ENCODE peak calls at places on chromosomes 16 and 17, in ten cellular contexts. One of them, this sample, is unnamed.
A peak's percentile ranks its signal among the peaks of the same experiment; 100 is the strongest.

GRCh38 chr16:85037050-85037410 is 9.4 kb downstream of the KIAA0513 start:
- DNase-seq in MM.1S: no peak
- DNase-seq in fibroblast of lung: peak; percentile 97
- DNase-seq in mammary epithelial cell: peak; percentile 84
- DNase-seq in A549: peak; percentile 49
- DNase-seq in H9: no peak
- DNase-seq in HCT116: peak; percentile 96
- DNase-seq in GM23248: peak; percentile 56
- DNase-seq in neural progenitor cell: no peak
- DNase-seq in H1: no peak
- DNase-seq in this sample: no peak

GRCh38 chr17:40477796-40478195 is 23.6 kb downstream of the TNS4 start:
- DNase-seq in MM.1S: no peak
- DNase-seq in fibroblast of lung: no peak
- DNase-seq in mammary epithelial cell: peak; percentile 40
- DNase-seq in A549: peak; percentile 65
- DNase-seq in H9: no peak
- DNase-seq in HCT116: no peak
- DNase-seq in GM23248: no peak
- DNase-seq in neural progenitor cell: no peak
- DNase-seq in H1: no peak
- DNase-seq in this sample: no peak

GRCh38 chr17:48236681-48237134 is 129.1 kb downstream of the SNX11 start:
- DNase-seq in MM.1S: no peak
- DNase-seq in fibroblast of lung: peak; percentile 96
- DNase-seq in mammary epithelial cell: peak; percentile 93
- DNase-seq in A549: peak; percentile 82
- DNase-seq in H9: no peak
- DNase-seq in HCT116: peak; percentile 91
- DNase-seq in GM23248: peak; percentile 74
- DNase-seq in neural progenitor cell: no peak
- DNase-seq in H1: no peak
- DNase-seq in this sample: no peak

GRCh38 chr17:78769200-78769773 is 12.8 kb downstream of the CYTH1 start:
- DNase-seq in MM.1S: no peak
- DNase-seq in fibroblast of lung: no peak
- DNase-seq in mammary epithelial cell: no peak
- DNase-seq in A549: no peak
- DNase-seq in H9: no peak
- DNase-seq in HCT116: no peak
- DNase-seq in GM23248: no peak
- DNase-seq in neural progenitor cell: no peak
- DNase-seq in H1: no peak
- DNase-seq in this sample: peak; percentile 56

GRCh38 chr17:50518265-50519023 is 10.2 kb downstream of the MYCBPAP start:
- DNase-seq in MM.1S: no peak
- DNase-seq in fibroblast of lung: no peak
- DNase-seq in mammary epithelial cell: no peak
- DNase-seq in A549: no peak
- DNase-seq in H9: no peak
- DNase-seq in HCT116: no peak
- DNase-seq in GM23248: no peak
- DNase-seq in neural progenitor cell: no peak
- DNase-seq in H1: no peak
- DNase-seq in this sample: no peak

GRCh38 chr17:43880420-43880991 is 26.8 kb downstream of the MPP2 start:
- DNase-seq in MM.1S: peak; percentile 35
- DNase-seq in fibroblast of lung: no peak
- DNase-seq in mammary epithelial cell: peak; percentile 25
- DNase-seq in A549: peak; percentile 74
- DNase-seq in H9: peak; percentile 80
- DNase-seq in HCT116: peak; percentile 22
- DNase-seq in GM23248: peak; percentile 30
- DNase-seq in neural progenitor cell: peak; percentile 74
- DNase-seq in H1: peak; percentile 86
- DNase-seq in this sample: peak; percentile 82

GRCh38 chr16:58337090-58337444 is 42.2 kb upstream of the PRSS54 start:
- DNase-seq in MM.1S: no peak
- DNase-seq in fibroblast of lung: no peak
- DNase-seq in mammary epithelial cell: no peak
- DNase-seq in A549: no peak
- DNase-seq in H9: peak; percentile 31
- DNase-seq in HCT116: no peak
- DNase-seq in GM23248: peak; percentile 18
- DNase-seq in neural progenitor cell: peak; percentile 4
- DNase-seq in H1: no peak
- DNase-seq in this sample: no peak

GRCh38 chr17:76736349-76737081 is 616 bp downstream of the SRSF2 start:
- DNase-seq in MM.1S: peak; percentile 40
- DNase-seq in fibroblast of lung: peak; percentile 50
- DNase-seq in mammary epithelial cell: peak; percentile 49
- DNase-seq in A549: peak; percentile 62
- DNase-seq in H9: peak; percentile 62
- DNase-seq in HCT116: no peak
- DNase-seq in GM23248: peak; percentile 87
- DNase-seq in neural progenitor cell: peak; percentile 91
- DNase-seq in H1: peak; percentile 60
- DNase-seq in this sample: peak; percentile 76

GRCh38 chr16:71867934-71868333 is 16.0 kb downstream of the ZNF821 start:
- DNase-seq in MM.1S: no peak
- DNase-seq in fibroblast of lung: no peak
- DNase-seq in mammary epithelial cell: no peak
- DNase-seq in A549: no peak
- DNase-seq in H9: peak; percentile 46
- DNase-seq in HCT116: no peak
- DNase-seq in GM23248: no peak
- DNase-seq in neural progenitor cell: no peak
- DNase-seq in H1: no peak
- DNase-seq in this sample: no peak

GRCh38 chr17:4204676-4205075 is 59.1 kb downstream of the ANKFY1 start:
- DNase-seq in MM.1S: no peak
- DNase-seq in fibroblast of lung: peak; percentile 96
- DNase-seq in mammary epithelial cell: no peak
- DNase-seq in A549: no peak
- DNase-seq in H9: peak; percentile 10
- DNase-seq in HCT116: no peak
- DNase-seq in GM23248: peak; percentile 99
- DNase-seq in neural progenitor cell: no peak
- DNase-seq in H1: no peak
- DNase-seq in this sample: no peak

GRCh38 chr17:69060835-69061234 is at the start of gene ABCA9:
- DNase-seq in MM.1S: no peak
- DNase-seq in fibroblast of lung: peak; percentile 39
- DNase-seq in mammary epithelial cell: no peak
- DNase-seq in A549: no peak
- DNase-seq in H9: no peak
- DNase-seq in HCT116: no peak
- DNase-seq in GM23248: peak; percentile 93
- DNase-seq in neural progenitor cell: no peak
- DNase-seq in H1: no peak
- DNase-seq in this sample: no peak

GRCh38 chr17:64016248-64016784 is 4.1 kb downstream of the ICAM2 start:
- DNase-seq in MM.1S: no peak
- DNase-seq in fibroblast of lung: no peak
- DNase-seq in mammary epithelial cell: no peak
- DNase-seq in A549: no peak
- DNase-seq in H9: no peak
- DNase-seq in HCT116: no peak
- DNase-seq in GM23248: peak; percentile 28
- DNase-seq in neural progenitor cell: no peak
- DNase-seq in H1: peak; percentile 38
- DNase-seq in this sample: no peak

GRCh38 chr17:49556183-49556943 is 19.3 kb upstream of the NXPH3 start:
- DNase-seq in MM.1S: peak; percentile 64
- DNase-seq in fibroblast of lung: peak; percentile 42
- DNase-seq in mammary epithelial cell: peak; percentile 44
- DNase-seq in A549: peak; percentile 82
- DNase-seq in H9: peak; percentile 96
- DNase-seq in HCT116: peak; percentile 49
- DNase-seq in GM23248: peak; percentile 73
- DNase-seq in neural progenitor cell: peak; percentile 88
- DNase-seq in H1: peak; percentile 98
- DNase-seq in this sample: peak; percentile 93

GRCh38 chr16:17396762-17397498 is 73.8 kb downstream of the XYLT1 start:
- DNase-seq in MM.1S: no peak
- DNase-seq in fibroblast of lung: peak; percentile 51
- DNase-seq in mammary epithelial cell: no peak
- DNase-seq in A549: no peak
- DNase-seq in H9: no peak
- DNase-seq in HCT116: no peak
- DNase-seq in GM23248: peak; percentile 31
- DNase-seq in neural progenitor cell: no peak
- DNase-seq in H1: no peak
- DNase-seq in this sample: no peak

GRCh38 chr17:82400830-82401229 is 17.3 kb upstream of the HEXD start:
- DNase-seq in MM.1S: peak; percentile 70
- DNase-seq in fibroblast of lung: no peak
- DNase-seq in mammary epithelial cell: no peak
- DNase-seq in A549: no peak
- DNase-seq in H9: no peak
- DNase-seq in HCT116: no peak
- DNase-seq in GM23248: no peak
- DNase-seq in neural progenitor cell: no peak
- DNase-seq in H1: no peak
- DNase-seq in this sample: peak; percentile 59

GRCh38 chr16:54937673-54938350 is 7.1 kb downstream of the IRX5 start:
- DNase-seq in MM.1S: no peak
- DNase-seq in fibroblast of lung: no peak
- DNase-seq in mammary epithelial cell: peak; percentile 41
- DNase-seq in A549: no peak
- DNase-seq in H9: no peak
- DNase-seq in HCT116: no peak
- DNase-seq in GM23248: peak; percentile 66
- DNase-seq in neural progenitor cell: no peak
- DNase-seq in H1: peak; percentile 54
- DNase-seq in this sample: no peak
- H3K4me2 ChIP-seq in MM.1S: no peak overlapping the region
- H3K4me2 ChIP-seq in fibroblast of lung: no peak overlapping the region
- H3K4me2 ChIP-seq in mammary epithelial cell: peak overlapping the region; percentile 99
- H3K4me2 ChIP-seq in A549: peak overlapping the region; percentile 94
- H3K4me2 ChIP-seq in H9: peak overlapping the region; percentile 65
- H3K4me2 ChIP-seq in HCT116: no peak overlapping the region
- H3K4me2 ChIP-seq in GM23248: peak overlapping the region; percentile 100
- H3K4me2 ChIP-seq in neural progenitor cell: peak overlapping the region; percentile 93
- H3K4me2 ChIP-seq in H1: peak overlapping the region; percentile 98
- H3K4me2 ChIP-seq in this sample: peak overlapping the region; percentile 58

GRCh38 chr16:74842413-74842812 is 67.8 kb upstream of the FA2H start:
- DNase-seq in MM.1S: no peak
- DNase-seq in fibroblast of lung: no peak
- DNase-seq in mammary epithelial cell: peak; percentile 44
- DNase-seq in A549: no peak
- DNase-seq in H9: no peak
- DNase-seq in HCT116: no peak
- DNase-seq in GM23248: no peak
- DNase-seq in neural progenitor cell: no peak
- DNase-seq in H1: no peak
- DNase-seq in this sample: no peak
- H3K9me3 ChIP-seq in MM.1S: no peaks in the 10 kb centered on the region
- H3K9me3 ChIP-seq in fibroblast of lung: no peaks in the 10 kb centered on the region
- H3K9me3 ChIP-seq in mammary epithelial cell: no peaks in the 10 kb centered on the region
- H3K9me3 ChIP-seq in A549: no peaks in the 10 kb centered on the region
- H3K9me3 ChIP-seq in H9: no peaks in the 10 kb centered on the region
- H3K9me3 ChIP-seq in HCT116: no peaks in the 10 kb centered on the region
- H3K9me3 ChIP-seq in GM23248: no peaks in the 10 kb centered on the region
- H3K9me3 ChIP-seq in neural progenitor cell: no peaks in the 10 kb centered on the region
- H3K9me3 ChIP-seq in H1: no peaks in the 10 kb centered on the region
- H3K9me3 ChIP-seq in this sample: no peaks in the 10 kb centered on the region

DNA sequence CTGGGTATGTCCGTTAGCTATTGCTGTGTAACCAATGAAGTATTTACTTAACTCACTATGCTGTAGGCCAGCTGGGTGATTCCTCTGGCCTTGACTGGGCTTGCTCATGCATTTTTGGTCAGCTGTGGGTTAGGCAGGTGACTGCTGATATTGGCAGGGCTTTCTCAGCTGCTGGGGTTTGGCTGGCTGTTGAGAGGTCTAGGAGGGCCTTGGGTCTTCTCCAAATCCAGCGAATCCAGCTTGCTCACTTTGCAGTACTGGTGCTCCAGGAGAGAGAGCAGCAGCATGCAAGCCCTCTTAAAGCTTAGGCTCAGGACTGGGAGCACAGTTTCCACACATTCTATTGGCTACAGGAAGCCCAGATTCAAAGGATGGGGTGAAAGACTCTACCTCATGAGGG is 270.1 kb downstream of the PHKB start:
- DNase-seq in MM.1S: no peak
- DNase-seq in fibroblast of lung: peak; percentile 100
- DNase-seq in mammary epithelial cell: peak; percentile 90
- DNase-seq in A549: no peak
- DNase-seq in H9: no peak
- DNase-seq in HCT116: no peak
- DNase-seq in GM23248: peak; percentile 85
- DNase-seq in neural progenitor cell: no peak
- DNase-seq in H1: no peak
- DNase-seq in this sample: no peak
- H3K4me2 ChIP-seq in MM.1S: no peak overlapping the region
- H3K4me2 ChIP-seq in fibroblast of lung: peak overlapping the region; percentile 54
- H3K4me2 ChIP-seq in mammary epithelial cell: peak overlapping the region; percentile 29
- H3K4me2 ChIP-seq in A549: no peak overlapping the region
- H3K4me2 ChIP-seq in H9: no peak overlapping the region
- H3K4me2 ChIP-seq in HCT116: no peak overlapping the region
- H3K4me2 ChIP-seq in GM23248: peak overlapping the region; percentile 64
- H3K4me2 ChIP-seq in neural progenitor cell: no peak overlapping the region
- H3K4me2 ChIP-seq in H1: no peak overlapping the region
- H3K4me2 ChIP-seq in this sample: no peak overlapping the region

GRCh38 chr16:35147556-35148504 is 1688.4 kb downstream of the TP53TG3F start:
- DNase-seq in MM.1S: no peak
- DNase-seq in fibroblast of lung: no peak
- DNase-seq in mammary epithelial cell: no peak
- DNase-seq in A549: no peak
- DNase-seq in H9: no peak
- DNase-seq in HCT116: no peak
- DNase-seq in GM23248: no peak
- DNase-seq in neural progenitor cell: no peak
- DNase-seq in H1: no peak
- DNase-seq in this sample: no peak
- H3K9me3 ChIP-seq in MM.1S: no peaks in the 10 kb centered on the region
- H3K9me3 ChIP-seq in fibroblast of lung: no peaks in the 10 kb centered on the region
- H3K9me3 ChIP-seq in mammary epithelial cell: peaks cover 19% of the 10 kb centered on the region
- H3K9me3 ChIP-seq in A549: peaks cover 5% of the 10 kb centered on the region
- H3K9me3 ChIP-seq in H9: peaks cover 96% of the 10 kb centered on the region
- H3K9me3 ChIP-seq in HCT116: peaks cover 13% of the 10 kb centered on the region
- H3K9me3 ChIP-seq in GM23248: no peaks in the 10 kb centered on the region
- H3K9me3 ChIP-seq in neural progenitor cell: peaks cover 8% of the 10 kb centered on the region
- H3K9me3 ChIP-seq in H1: peaks cover 100% of the 10 kb centered on the region
- H3K9me3 ChIP-seq in this sample: peaks cover 46% of the 10 kb centered on the region

GRCh38 chr16:66070140-66070887 is 296.2 kb upstream of the CDH5 start:
- DNase-seq in MM.1S: no peak
- DNase-seq in fibroblast of lung: peak; percentile 73
- DNase-seq in mammary epithelial cell: no peak
- DNase-seq in A549: no peak
- DNase-seq in H9: no peak
- DNase-seq in HCT116: no peak
- DNase-seq in GM23248: peak; percentile 29
- DNase-seq in neural progenitor cell: no peak
- DNase-seq in H1: no peak
- DNase-seq in this sample: no peak
- H3K4me2 ChIP-seq in MM.1S: no peak overlapping the region
- H3K4me2 ChIP-seq in fibroblast of lung: peak overlapping the region; percentile 20
- H3K4me2 ChIP-seq in mammary epithelial cell: no peak overlapping the region
- H3K4me2 ChIP-seq in A549: no peak overlapping the region
- H3K4me2 ChIP-seq in H9: no peak overlapping the region
- H3K4me2 ChIP-seq in HCT116: no peak overlapping the region
- H3K4me2 ChIP-seq in GM23248: no peak overlapping the region
- H3K4me2 ChIP-seq in neural progenitor cell: no peak overlapping the region
- H3K4me2 ChIP-seq in H1: no peak overlapping the region
- H3K4me2 ChIP-seq in this sample: no peak overlapping the region